ENCODE peak calls at places on chromosomes 5 and 9, in nine cellular contexts. F is activated CD4-positive, alpha-beta T cell treated with anti-CD3 and anti-CD28 coated beads, Interleukin-2, amount 50 U/mL, for 1 hour; S is foreskin fibroblast; Q is left cardiac atrium; T is activated naive CD4-positive, alpha-beta T cell; M is NCI-H2029; Y is heart left ventricle; L is PC-3; J is NCI-H2171 treated with DMSO at 0.1 percent for 48 hours. I is an unnamed sample.

GRCh38 chr5:175590471-175590881 is 67.4 kb upstream of the HRH2 start:
- DNase-seq in F (no peak), S (peak), Q (no peak), T (no peak), M (no peak), Y (no peak), L (peak), J (no peak), I (peak)

GRCh38 chr5:3237276-3237868 is 358.3 kb upstream of the IRX1 start:
- DNase-seq in F (no peak), S (no peak), Q (no peak), T (no peak), M (no peak), Y (no peak), L (no peak), J (peak), I (no peak)

GRCh38 chr9:12231832-12232231 is 461.4 kb upstream of the TYRP1 start:
- DNase-seq in F (no peak), S (no peak), Q (no peak), T (no peak), M (no peak), Y (no peak), L (no peak), J (no peak), I (no peak)

GRCh38 chr9:110047955-110048472 is 159.9 kb downstream of the C9orf152 start:
- DNase-seq in F (no peak), S (no peak), Q (no peak), T (peak), M (no peak), Y (no peak), L (no peak), J (peak), I (no peak)

GRCh38 chr5:6408260-6408596 is 29.9 kb upstream of the MED10 start:
- DNase-seq in F (no peak), S (no peak), Q (no peak), T (no peak), M (no peak), Y (no peak), L (no peak), J (no peak), I (no peak)

GRCh38 chr5:74949976-74950375 is 83.8 kb upstream of the FAM169A start:
- DNase-seq in F (no peak), S (peak), Q (no peak), T (no peak), M (no peak), Y (no peak), L (no peak), J (no peak), I (no peak)

GRCh38 chr9:129105857-129106694 is 4.5 kb downstream of the CRAT start:
- DNase-seq in F (no peak), S (no peak), Q (no peak), T (no peak), M (no peak), Y (no peak), L (no peak), J (no peak), I (no peak)

GRCh38 chr5:132054031-132054696 is 6.3 kb upstream of the IL3 start:
- DNase-seq in F (no peak), S (no peak), Q (no peak), T (no peak), M (no peak), Y (no peak), L (no peak), J (no peak), I (no peak)

GRCh38 chr5:74113987-74114386 is 488.0 kb downstream of the ARHGEF28 start:
- DNase-seq in F (no peak), S (no peak), Q (no peak), T (no peak), M (no peak), Y (no peak), L (no peak), J (no peak), I (no peak)

GRCh38 chr5:56481147-56481997 is 248.2 kb upstream of the ANKRD55 start:
- DNase-seq in F (peak), S (peak), Q (peak), T (no peak), M (no peak), Y (peak), L (peak), J (no peak), I (no peak)

GRCh38 chr9:117407436-117408022 is 7.3 kb downstream of the ASTN2 start:
- DNase-seq in F (no peak), S (no peak), Q (no peak), T (no peak), M (no peak), Y (no peak), L (no peak), J (no peak), I (no peak)

I was measured in AG09309.